ENCODE peak calls at places on chromosomes 13 and 19, in five cellular contexts. W is A673, H is IMR-90, E is pancreas, Z is cardiac muscle cell. A is an unnamed sample. For H3K4me1 and H3K36me3, the result is how much of the 10 kb centered on the place peaks cover.

GRCh38 chr13:20264271-20265018 is 32.3 kb upstream of the GJB6 start:
- DNase-seq in E (no peak), Z (no peak), H (no peak), W (no peak), A (no peak)

GRCh38 chr13:40343550-40344269 is 322.7 kb downstream of the FOXO1 start:
- DNase-seq in H (no peak), Z (no peak), E (no peak), W (no peak), A (no peak)

GRCh38 chr19:32186542-32187330 is 158.7 kb upstream of the ZNF507 start:
- DNase-seq in W (no peak), H (no peak), Z (no peak), E (no peak), A (no peak)

GRCh38 chr19:8552810-8553209 is 24.4 kb downstream of the MYO1F start:
- DNase-seq in H (peak), W (peak), E (no peak), Z (no peak), A (peak)

GRCh38 chr19:8081569-8082550 is 29.3 kb downstream of the CCL25 start:
- DNase-seq in Z (no peak), H (no peak), E (no peak), W (peak), A (no peak)

GRCh38 chr19:50461066-50461875 is 15.0 kb upstream of the EMC10 start:
- DNase-seq in Z (peak), W (peak), E (peak), H (peak), A (peak)

GRCh38 chr13:51623473-51623872 is 39.2 kb downstream of the WDFY2 start:
- DNase-seq in W (no peak), Z (no peak), H (no peak), E (no peak), A (no peak)

GRCh38 chr19:10417598-10418280 is 2.6 kb upstream of the PDE4A start:
- DNase-seq in H (no peak), E (no peak), W (peak), Z (peak), A (peak)

GRCh38 chr19:31356587-31357314 is 7.5 kb upstream of the TSHZ3 start:
- DNase-seq in Z (peak), E (peak), H (no peak), W (no peak), A (peak)

GRCh38 chr19:43765109-43765876 is 10.5 kb upstream of the SMG9 start:
- DNase-seq in W (peak), E (no peak), H (peak), Z (no peak), A (no peak)

GRCh38 chr13:77521595-77522367 is 13.7 kb upstream of the SCEL start:
- DNase-seq in H (no peak), W (peak), E (peak), Z (no peak), A (no peak)

GRCh38 chr13:53342623-53343022 is 314.0 kb downstream of the OLFM4 start:
- DNase-seq in W (no peak), Z (no peak), H (no peak), E (no peak), A (no peak)

GRCh38 chr13:93172109-93172508 is 54.5 kb upstream of the GPC6 start:
- DNase-seq in H (no peak), W (peak), E (no peak), Z (no peak), A (peak)

GRCh38 chr13:111431241-111431640 is 110.8 kb downstream of the TEX29 start:
- DNase-seq in H (no peak), W (no peak), E (no peak), Z (no peak), A (no peak)

GRCh38 chr19:35140898-35141626 is 2.0 kb upstream of the FXYD7 start:
- DNase-seq in Z (peak), W (peak), E (peak), H (peak), A (peak)

DNA sequence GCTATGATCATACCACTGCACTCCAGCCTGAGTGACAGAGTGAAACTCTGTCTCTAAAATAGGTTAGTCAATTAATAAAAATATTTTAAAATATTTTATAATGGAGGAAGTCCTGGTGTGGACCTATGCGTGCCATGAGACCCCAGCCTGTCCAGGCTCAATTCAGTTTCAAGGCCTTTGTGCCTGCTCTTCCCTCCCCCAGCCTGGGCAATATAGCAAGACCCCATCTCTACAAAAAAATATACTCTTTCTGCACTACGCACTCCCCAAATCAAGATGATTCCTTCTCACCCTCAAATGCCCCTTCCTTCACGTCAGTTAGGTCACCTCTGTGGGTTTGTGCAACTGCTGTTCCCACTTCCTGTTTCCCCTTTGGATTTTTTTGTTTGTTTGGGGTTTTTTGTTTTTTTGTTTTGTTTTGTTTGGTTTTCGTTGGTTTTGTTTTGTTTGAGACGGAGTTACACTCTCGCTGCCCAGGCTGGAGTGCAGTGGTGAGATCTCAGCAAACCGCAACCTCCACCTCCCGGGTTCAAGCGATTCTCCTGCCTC is 1.4 kb upstream of the HSH2D start:
- DNase-seq in W (no peak), Z (no peak), E (no peak), H (no peak), A (no peak)
- H3K4me3 ChIP-seq in W (no peak), Z (no peak), E (no peak), H (no peak), A (no peak)

GRCh38 chr19:52700673-52701072 is 34.2 kb downstream of the ZNF611 start:
- DNase-seq in Z (no peak), E (no peak), H (no peak), W (no peak), A (no peak)
- H3K4me1 ChIP-seq in Z (under half), E (under half), H (under half), W (under half), A (under half)

DNA sequence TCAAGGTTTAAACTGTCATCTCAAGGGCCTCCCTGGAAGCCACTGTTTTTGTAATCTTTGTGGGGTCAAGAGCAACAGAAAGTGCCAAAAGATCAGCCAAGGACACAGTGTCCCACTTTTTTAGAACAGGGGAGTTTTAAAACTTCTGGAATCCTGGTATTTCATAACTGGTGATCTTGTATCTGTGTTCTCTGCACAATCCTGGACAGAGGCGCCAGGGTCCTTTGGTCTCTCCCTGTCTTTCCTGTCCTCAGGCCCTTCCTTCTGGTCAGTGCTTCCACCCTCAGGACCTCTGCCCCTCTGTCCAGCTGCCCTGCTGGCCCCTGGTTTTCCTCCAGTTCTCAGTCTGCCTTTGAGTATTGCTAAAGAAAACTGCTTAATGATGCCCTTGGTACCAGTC is 47.3 kb downstream of the WASF3 start:
- DNase-seq in E (no peak), W (no peak), H (no peak), Z (no peak), A (no peak)
- H3K36me3 ChIP-seq in E (under half), W (under half), H (under half), Z (under half), A (under half)

DNA sequence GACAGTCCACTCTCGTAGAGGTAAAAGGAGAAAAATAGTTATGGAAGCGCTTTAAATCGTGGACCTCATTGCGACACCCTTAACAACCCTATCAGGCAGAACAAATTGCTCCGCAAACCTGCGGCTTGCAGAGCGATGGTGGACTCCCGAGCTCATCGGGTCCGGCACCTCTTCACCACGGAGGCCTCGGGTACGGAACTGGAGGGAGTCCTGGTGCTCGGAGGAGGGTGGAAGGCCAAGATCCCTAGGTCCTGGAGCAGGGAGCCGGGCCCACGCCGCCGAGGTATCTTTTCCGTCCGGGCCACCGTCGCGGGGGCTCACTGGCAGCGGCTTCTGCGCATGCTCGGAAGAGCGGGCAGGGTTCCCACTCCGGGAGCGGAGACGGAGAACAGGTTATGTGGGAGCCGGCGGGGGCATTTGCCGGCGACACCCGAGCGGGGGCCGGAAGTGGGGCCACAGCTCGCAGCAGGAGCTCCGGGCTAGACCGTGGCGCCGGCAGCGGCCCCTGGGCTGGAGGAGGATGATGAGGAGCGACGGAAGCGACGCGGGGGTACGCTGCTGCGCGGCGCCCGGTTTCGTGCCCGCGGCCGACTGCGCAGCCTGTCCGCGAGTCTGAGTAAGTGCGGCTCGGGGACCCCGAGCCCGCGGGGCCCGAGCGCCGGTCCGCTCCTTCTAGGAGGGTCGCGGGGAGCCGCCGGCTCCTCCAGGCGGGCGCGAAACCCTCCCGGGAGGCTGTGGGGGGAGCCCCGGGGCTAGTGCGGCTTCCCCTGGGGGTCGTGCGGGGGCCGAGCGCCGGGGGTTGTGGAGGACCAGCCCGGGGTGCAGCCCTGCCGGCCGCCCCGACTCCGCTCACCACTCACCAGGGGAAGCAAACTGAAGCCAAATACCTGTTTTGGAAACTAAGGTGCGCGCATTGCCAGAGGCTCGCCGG is at the start of gene ABHD13:
- DNase-seq in E (peak), Z (peak), W (peak), H (peak), A (peak)
- H3K4me3 ChIP-seq in E (peak), Z (peak), W (peak), H (peak), A (peak)